ENCODE peak calls at places on chromosomes 4 and X, in four cellular contexts. O is tibial nerve, P is left ventricle myocardium inferior, A is MM.1S. D is an unnamed sample. For H3K4me1 and H3K36me3, the result is how much of the 10 kb centered on the place peaks cover.

GRCh38 chr4:5749568-5749967 is 38.6 kb downstream of the EVC start:
- DNase-seq in O (no peak), A (no peak), P (no peak), D (no peak)

GRCh38 chrX:13364230-13364629 is 44.4 kb upstream of the ATXN3L start:
- DNase-seq in P (no peak), O (no peak), A (no peak), D (no peak)

GRCh38 chr4:38210396-38211114 is 250.4 kb downstream of the PTTG2 start:
- DNase-seq in O (no peak), P (no peak), A (no peak), D (no peak)

GRCh38 chr4:136939781-136940180 is 592.5 kb downstream of the PCDH18 start:
- DNase-seq in O (no peak), A (no peak), P (no peak), D (no peak)

GRCh38 chrX:66015906-66016689 is 23.8 kb downstream of the VSIG4 start:
- DNase-seq in A (no peak), O (no peak), P (no peak), D (no peak)

GRCh38 chr4:174358823-174359222 is 75.1 kb downstream of the CEP44 start:
- DNase-seq in P (no peak), O (no peak), A (peak), D (no peak)

GRCh38 chr4:103424853-103425252 is 226.7 kb upstream of the CENPE start:
- DNase-seq in P (no peak), A (no peak), O (no peak), D (no peak)

GRCh38 chr4:180589575-180589974 is 1653.6 kb upstream of the TENM3 start:
- DNase-seq in P (no peak), A (no peak), O (no peak), D (no peak)

GRCh38 chrX:140034916-140035315 is 69.6 kb upstream of the CXorf66 start:
- DNase-seq in P (no peak), A (peak), O (no peak), D (no peak)

GRCh38 chrX:22314211-22314610 is 41.5 kb downstream of the CBLL2 start:
- DNase-seq in O (no peak), A (no peak), P (no peak), D (no peak)

DNA sequence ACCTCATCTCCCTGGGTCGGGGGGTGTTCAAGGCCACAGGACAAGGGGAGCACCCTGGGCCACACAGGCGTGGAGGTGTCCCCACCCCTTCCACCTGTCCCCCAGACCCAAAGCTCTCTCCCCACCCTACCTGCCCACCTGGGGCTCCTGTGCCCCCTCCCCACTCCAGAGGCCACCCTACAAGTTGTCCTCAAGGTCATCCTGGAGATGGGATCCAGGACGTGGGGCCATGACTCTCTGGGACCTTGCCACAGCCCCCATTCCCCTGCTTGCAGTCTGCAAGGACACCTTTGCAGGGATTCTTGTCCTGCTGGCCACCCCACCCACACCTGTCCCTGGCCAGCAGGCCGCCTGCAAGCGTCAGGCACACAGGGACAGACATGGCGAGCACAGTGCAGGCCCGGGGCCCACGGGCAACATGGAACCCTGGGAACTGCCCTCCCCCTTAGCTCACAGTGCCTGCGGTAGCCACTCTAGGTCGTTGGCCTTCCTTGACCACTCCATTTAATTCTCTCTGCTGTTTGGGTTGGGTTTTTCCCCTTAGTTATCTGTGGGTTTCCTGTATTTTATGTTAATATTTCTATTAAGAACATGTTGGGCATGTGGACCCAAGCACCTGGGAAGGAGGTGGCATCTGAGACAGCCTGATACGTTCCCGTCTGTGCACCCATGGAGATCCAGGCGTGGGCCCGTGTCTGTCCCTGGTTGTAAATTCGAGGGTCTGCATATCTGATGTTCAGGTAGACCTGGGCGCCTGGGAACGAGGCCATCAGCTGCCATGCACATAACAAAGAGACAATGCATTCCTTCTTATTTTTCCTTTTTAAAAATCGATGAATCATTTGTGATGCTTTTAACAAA is 197.5 kb downstream of the AFAP1 start:
- DNase-seq in O (no peak), A (no peak), P (no peak), D (no peak)
- H3K4me1 ChIP-seq in O (under half), A (under half), P (under half), D (under half)

GRCh38 chrX:119647089-119647488 is 40.9 kb upstream of the NKRF start:
- DNase-seq in P (no peak), O (no peak), A (no peak), D (no peak)
- H3K36me3 ChIP-seq in P (under half), O (under half), A (under half), D (under half)

DNA sequence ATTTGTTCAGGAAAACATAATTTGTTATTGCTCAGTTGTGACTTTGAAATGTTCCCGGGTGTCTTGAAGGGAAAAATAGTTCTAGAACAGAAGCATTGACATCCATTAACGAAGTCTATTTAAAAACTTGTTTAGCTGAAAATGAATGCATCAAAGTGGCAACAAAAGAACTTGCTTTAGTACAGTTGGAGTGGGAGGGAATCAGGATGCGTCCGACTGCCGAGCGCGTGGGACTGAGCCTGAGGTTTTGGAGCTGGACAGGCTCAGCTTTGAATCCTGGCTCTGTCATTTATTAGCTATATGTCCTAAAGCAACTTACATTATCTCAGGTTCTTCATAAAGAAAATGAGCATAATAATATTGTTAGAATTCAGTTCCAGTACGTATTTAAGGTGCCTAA is 9.0 kb upstream of the ERVMER34-1 start:
- DNase-seq in P (no peak), A (no peak), O (no peak), D (no peak)
- H3K4me3 ChIP-seq in P (no peak), A (no peak), O (no peak), D (no peak)

GRCh38 chr4:2802618-2803531 is 10.0 kb downstream of the SH3BP2 start:
- DNase-seq in O (no peak), P (peak), A (no peak), D (no peak)
- H3K4me1 ChIP-seq in O (half or more), P (half or more), A (under half), D (under half)

GRCh38 chrX:77565278-77565677 is 118.1 kb downstream of the FGF16 start:
- DNase-seq in O (no peak), P (no peak), A (no peak), D (no peak)
- H3K36me3 ChIP-seq in O (under half), P (under half), A (under half), D (under half)

DNA sequence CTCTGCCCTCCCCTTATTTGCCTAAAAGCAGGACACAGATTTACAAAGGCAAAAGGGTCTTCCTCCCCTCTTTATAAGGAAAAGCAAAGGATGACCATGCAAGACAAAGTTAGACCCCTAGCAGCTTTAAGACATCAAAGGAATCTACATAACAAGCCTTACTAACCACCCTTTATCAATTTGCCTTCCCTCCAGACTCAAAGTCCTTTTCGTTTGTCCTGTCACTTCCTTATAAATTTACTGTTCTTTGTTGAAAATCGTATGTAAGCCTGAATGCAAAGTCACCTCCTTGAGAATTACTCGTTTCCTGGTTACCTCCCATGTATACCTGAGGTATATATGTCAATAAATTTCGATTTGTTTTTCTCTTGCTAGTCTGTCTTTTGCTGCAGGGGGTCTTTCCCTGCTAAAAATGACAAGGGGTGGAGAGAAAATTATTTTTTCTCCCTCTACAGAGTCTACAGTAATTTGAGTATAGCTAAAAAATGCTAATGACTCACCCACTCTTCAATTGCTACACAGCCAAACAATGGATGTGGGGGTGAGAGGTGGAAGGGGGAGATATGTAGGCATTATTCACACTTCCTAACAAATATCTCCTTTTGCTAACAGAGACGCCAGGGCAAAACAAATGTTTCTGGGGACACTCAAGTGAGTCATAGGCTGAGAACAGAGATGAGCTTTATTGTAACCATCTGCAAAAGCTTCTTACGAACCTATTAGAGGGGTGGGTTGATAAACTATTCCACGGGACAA is 13.2 kb downstream of the SCD5 start:
- DNase-seq in A (no peak), O (no peak), P (no peak), D (no peak)
- H3K4me3 ChIP-seq in A (no peak), O (no peak), P (no peak), D (no peak)

GRCh38 chr4:169060396-169061081 is 50.5 kb upstream of the CBR4 start:
- DNase-seq in P (no peak), A (no peak), O (no peak), D (no peak)
- H3K4me1 ChIP-seq in P (half or more), A (under half), O (under half), D (under half)